ENCODE peak calls at places on chromosomes 6 and 20, in ten cellular contexts. S, M, W, I, A, P, D, N, C and K are unnamed samples.

GRCh38 chr6:113683968-113684367 is 173.2 kb upstream of the MARCKS start:
- DNase-seq in D (no peak), I (no peak), A (no peak), S (no peak), W (no peak), P (no peak), M (no peak), C (no peak), N (no peak), K (no peak)

GRCh38 chr20:37944456-37944981 is 41.6 kb downstream of the VSTM2L start:
- DNase-seq in D (no peak), I (no peak), N (no peak), M (no peak), S (no peak), A (no peak), P (no peak), C (peak; percentile 27), W (no peak), K (no peak)

GRCh38 chr6:32148722-32149576 is 2.8 kb downstream of the PRRT1 start:
- DNase-seq in I (peak; percentile 78), N (no peak), D (peak; percentile 68), A (no peak), S (no peak), C (peak; percentile 36), P (no peak), W (no peak), M (peak; percentile 85), K (peak; percentile 86)

GRCh38 chr6:35059606-35060355 is 81.4 kb downstream of the TCP11 start:
- DNase-seq in S (no peak), I (no peak), C (peak; percentile 17), W (no peak), P (no peak), N (no peak), M (no peak), D (no peak), A (no peak), K (no peak)

GRCh38 chr20:2151805-2152727 is 50.4 kb downstream of the STK35 start:
- DNase-seq in I (peak; percentile 51), D (no peak), C (no peak), A (no peak), M (peak; percentile 35), S (no peak), P (no peak), N (peak; percentile 75), W (peak; percentile 56), K (no peak)

GRCh38 chr6:107116328-107116892 is 1.1 kb upstream of the BEND3 start:
- DNase-seq in S (peak; percentile 39), C (no peak), M (no peak), I (peak; percentile 53), W (no peak), D (no peak), A (peak; percentile 96), P (peak; percentile 20), N (no peak), K (no peak)

GRCh38 chr6:113137411-113137810 is 719.7 kb upstream of the MARCKS start:
- DNase-seq in D (peak; percentile 58), I (peak; percentile 57), S (peak; percentile 45), P (no peak), M (peak; percentile 77), N (peak; percentile 31), C (no peak), W (no peak), A (no peak), K (no peak)

GRCh38 chr6:129251669-129252376 is 368.9 kb downstream of the LAMA2 start:
- DNase-seq in S (peak; percentile 58), M (no peak), D (no peak), P (peak; percentile 50), W (peak; percentile 67), I (peak; percentile 90), C (peak; percentile 35), A (peak; percentile 53), N (peak; percentile 75), K (no peak)

GRCh38 chr6:53581161-53581560 is 36.3 kb upstream of the GCLC start:
- DNase-seq in W (no peak), A (no peak), N (peak; percentile 90), C (no peak), I (peak; percentile 14), P (no peak), D (no peak), S (peak; percentile 39), M (no peak), K (no peak)

GRCh38 chr6:53916804-53917463 is 122.1 kb downstream of the LRRC1 start:
- DNase-seq in P (no peak), M (no peak), A (no peak), I (no peak), N (no peak), S (no peak), W (no peak), C (no peak), D (no peak), K (no peak)

GRCh38 chr6:106574729-106575458 is 54.4 kb downstream of the RTN4IP1 start:
- DNase-seq in W (peak; percentile 33), D (no peak), N (peak; percentile 79), P (no peak), A (no peak), I (peak; percentile 42), S (no peak), M (no peak), C (no peak), K (no peak)

GRCh38 chr6:36920546-36920945 is 34.0 kb upstream of the PI16 start:
- DNase-seq in A (no peak), D (no peak), W (no peak), S (no peak), C (no peak), N (peak; percentile 68), P (no peak), I (no peak), M (no peak), K (no peak)

GRCh38 chr6:72547020-72547419 is 74.8 kb upstream of the KCNQ5 start:
- DNase-seq in S (no peak), I (no peak), P (no peak), D (no peak), A (no peak), W (no peak), C (no peak), M (no peak), N (no peak), K (no peak)

GRCh38 chr6:1686117-1687098 is 76.7 kb downstream of the FOXC1 start:
- DNase-seq in C (no peak), P (no peak), D (no peak), A (no peak), M (no peak), S (no peak), N (peak; percentile 94), I (peak; percentile 96), W (peak; percentile 91), K (no peak)

GRCh38 chr6:70375882-70376281 is 37.4 kb upstream of the FAM135A start:
- DNase-seq in W (no peak), M (no peak), S (no peak), D (no peak), C (no peak), P (no peak), I (peak; percentile 8), A (peak; percentile 2), N (peak; percentile 19), K (no peak)
- TF ChIP-seq CTCF in W (peak; percentile 42), M (peak; percentile 3), S (no peak), D (no peak), C (peak; percentile 12), P (peak; percentile 56), I (peak; percentile 46), A (peak; percentile 70), N (peak; percentile 48), K (no peak)

GRCh38 chr6:14474816-14475215 is 357.2 kb downstream of the CD83 start:
- DNase-seq in C (no peak), W (no peak), P (no peak), M (no peak), N (no peak), D (no peak), A (peak; percentile 16), S (no peak), I (no peak), K (no peak)
- TF ChIP-seq CTCF in C (no peak), W (no peak), P (peak; percentile 12), M (no peak), N (no peak), D (no peak), A (peak; percentile 49), S (no peak), I (no peak), K (no peak)

GRCh38 chr20:10219993-10220750 is 1.5 kb downstream of the SNAP25 start:
- DNase-seq in P (no peak), S (no peak), I (no peak), C (no peak), D (no peak), W (no peak), M (no peak), N (no peak), A (no peak), K (no peak)

GRCh38 chr20:10221022-10221421 is 2.4 kb downstream of the SNAP25 start:
- DNase-seq in S (no peak), D (no peak), W (no peak), M (no peak), C (no peak), N (no peak), I (no peak), P (no peak), A (no peak), K (no peak)

GRCh38 chr20:10228330-10228729 is 9.7 kb downstream of the SNAP25 start:
- DNase-seq in S (no peak), C (no peak), N (no peak), I (no peak), P (no peak), M (no peak), W (no peak), A (no peak), D (no peak), K (no peak)

GRCh38 chr20:10231290-10231689 is 12.7 kb downstream of the SNAP25 start:
- DNase-seq in M (no peak), S (no peak), C (no peak), P (no peak), W (no peak), N (no peak), D (no peak), I (no peak), A (no peak), K (no peak)

GRCh38 chr20:10225439-10226080 is 6.9 kb downstream of the SNAP25 start:
- DNase-seq in P (no peak), N (peak; percentile 28), S (peak; percentile 10), W (no peak), M (no peak), D (no peak), I (no peak), A (peak; percentile 5), C (no peak), K (no peak)
- TF ChIP-seq CTCF in P (peak; percentile 34), N (peak; percentile 37), S (peak; percentile 39), W (peak; percentile 36), M (no peak), D (peak; percentile 11), I (peak; percentile 27), A (peak; percentile 64), C (no peak), K (no peak)

GRCh38 chr6:13769655-13770053 is 44.7 kb downstream of the MCUR1 start:
- DNase-seq in A (no peak), S (no peak), I (no peak), D (no peak), M (peak; percentile 73), W (no peak), C (no peak), P (no peak), N (no peak), K (no peak)
- TF ChIP-seq CTCF in A (peak; percentile 57), S (no peak), I (peak; percentile 23), D (no peak), M (no peak), W (peak; percentile 11), C (no peak), P (peak; percentile 41), N (no peak), K (no peak)